ENCODE peak calls at places on chromosomes 12 and 14, in five cellular contexts. T, F, Y, K and X are unnamed samples.

GRCh38 chr14:78614651-78615050 is 444.5 kb downstream of the NRXN3 start:
- DNase-seq in T (no peak), F (no peak), Y (no peak), K (no peak), X (no peak)

GRCh38 chr14:106562451-106562850 is 1036.1 kb downstream of the TMEM121 start:
- DNase-seq in T (no peak), F (no peak), Y (no peak), K (no peak), X (no peak)

GRCh38 chr14:56796259-56796658 is 14.0 kb downstream of the OTX2 start:
- DNase-seq in T (no peak), F (no peak), Y (no peak), K (no peak), X (no peak)

GRCh38 chr12:127819066-127819465 is 447.9 kb upstream of the TMEM132C start:
- DNase-seq in T (no peak), F (no peak), Y (no peak), K (no peak), X (no peak)

GRCh38 chr14:36976571-36977023 is 195.8 kb downstream of the SLC25A21 start:
- DNase-seq in T (peak), F (no peak), Y (no peak), K (no peak), X (no peak)

GRCh38 chr14:29458547-29458946 is 469.1 kb downstream of the PRKD1 start:
- DNase-seq in T (no peak), F (no peak), Y (no peak), K (no peak), X (no peak)

GRCh38 chr12:121513464-121514183 is 67.2 kb downstream of the KDM2B start:
- DNase-seq in T (no peak), F (no peak), Y (peak), K (no peak), X (no peak)

GRCh38 chr14:57060276-57060956 is 208.3 kb downstream of the EXOC5 start:
- DNase-seq in T (no peak), F (no peak), Y (no peak), K (no peak), X (peak)

GRCh38 chr14:91388551-91388975 is 29.1 kb downstream of the CCDC88C start:
- DNase-seq in T (peak), F (no peak), Y (no peak), K (no peak), X (no peak)

GRCh38 chr14:51957950-51958349 is 31.4 kb upstream of the RTRAF start:
- DNase-seq in T (no peak), F (no peak), Y (no peak), K (no peak), X (no peak)